ENCODE peak calls at places on chromosomes 2 and 18, in four cellular contexts. One of them, this sample, is unnamed.

GRCh38 chr2:212451786-212452200 is 86.8 kb downstream of the ERBB4 start:
- DNase-seq in adrenal gland: no peak
- DNase-seq in CD4-positive, CD25-positive, alpha-beta regulatory T cell: no peak
- DNase-seq in upper lobe of left lung: no peak
- DNase-seq in this sample: no peak

GRCh38 chr2:157460897-157461296 is 17.0 kb upstream of the CYTIP start:
- DNase-seq in adrenal gland: no peak
- DNase-seq in CD4-positive, CD25-positive, alpha-beta regulatory T cell: no peak
- DNase-seq in upper lobe of left lung: no peak
- DNase-seq in this sample: no peak

GRCh38 chr2:196239622-196240587 is 68.5 kb upstream of the STK17B start:
- DNase-seq in adrenal gland: peak; percentile 46
- DNase-seq in CD4-positive, CD25-positive, alpha-beta regulatory T cell: peak; percentile 86
- DNase-seq in upper lobe of left lung: peak; percentile 93
- DNase-seq in this sample: peak; percentile 71

GRCh38 chr2:204024503-204024902 is 87.9 kb downstream of the ICOS start:
- DNase-seq in adrenal gland: no peak
- DNase-seq in CD4-positive, CD25-positive, alpha-beta regulatory T cell: no peak
- DNase-seq in upper lobe of left lung: no peak
- DNase-seq in this sample: no peak

GRCh38 chr2:121862286-121862685 is 106.8 kb downstream of the TSN start:
- DNase-seq in adrenal gland: no peak
- DNase-seq in CD4-positive, CD25-positive, alpha-beta regulatory T cell: no peak
- DNase-seq in upper lobe of left lung: no peak
- DNase-seq in this sample: no peak

GRCh38 chr18:46946656-46947282 is 29.4 kb downstream of the KATNAL2 start:
- DNase-seq in adrenal gland: peak; percentile 80
- DNase-seq in CD4-positive, CD25-positive, alpha-beta regulatory T cell: peak; percentile 34
- DNase-seq in upper lobe of left lung: peak; percentile 80
- DNase-seq in this sample: peak; percentile 20

GRCh38 chr2:165440367-165440766 is 29.1 kb upstream of the CSRNP3 start:
- DNase-seq in adrenal gland: no peak
- DNase-seq in CD4-positive, CD25-positive, alpha-beta regulatory T cell: no peak
- DNase-seq in upper lobe of left lung: no peak
- DNase-seq in this sample: no peak

GRCh38 chr2:239462671-239463506 is 62.1 kb upstream of the HDAC4 start:
- DNase-seq in adrenal gland: peak; percentile 13
- DNase-seq in CD4-positive, CD25-positive, alpha-beta regulatory T cell: no peak
- DNase-seq in upper lobe of left lung: peak; percentile 15
- DNase-seq in this sample: no peak

GRCh38 chr2:234212534-234212933 is 162.0 kb downstream of the SPP2 start:
- DNase-seq in adrenal gland: no peak
- DNase-seq in CD4-positive, CD25-positive, alpha-beta regulatory T cell: no peak
- DNase-seq in upper lobe of left lung: no peak
- DNase-seq in this sample: no peak

GRCh38 chr2:138116456-138116855 is 152.2 kb downstream of the HNMT start:
- DNase-seq in adrenal gland: no peak
- DNase-seq in CD4-positive, CD25-positive, alpha-beta regulatory T cell: no peak
- DNase-seq in upper lobe of left lung: no peak
- DNase-seq in this sample: no peak

GRCh38 chr2:205883026-205883425 is 200.7 kb downstream of the NRP2 start:
- DNase-seq in adrenal gland: no peak
- DNase-seq in CD4-positive, CD25-positive, alpha-beta regulatory T cell: no peak
- DNase-seq in upper lobe of left lung: no peak
- DNase-seq in this sample: no peak

GRCh38 chr18:47260138-47260923 is 8.9 kb upstream of the SKOR2 start:
- DNase-seq in adrenal gland: peak; percentile 64
- DNase-seq in CD4-positive, CD25-positive, alpha-beta regulatory T cell: no peak
- DNase-seq in upper lobe of left lung: peak; percentile 42
- DNase-seq in this sample: no peak

GRCh38 chr2:201969938-201970785 is 63.5 kb upstream of the FZD7 start:
- DNase-seq in adrenal gland: no peak
- DNase-seq in CD4-positive, CD25-positive, alpha-beta regulatory T cell: no peak
- DNase-seq in upper lobe of left lung: no peak
- DNase-seq in this sample: no peak

GRCh38 chr2:29235411-29235810 is 120.2 kb downstream of the CLIP4 start:
- DNase-seq in adrenal gland: no peak
- DNase-seq in CD4-positive, CD25-positive, alpha-beta regulatory T cell: no peak
- DNase-seq in upper lobe of left lung: peak; percentile 3
- DNase-seq in this sample: no peak

GRCh38 chr2:27843992-27844391 is 46.2 kb downstream of the RBKS start:
- DNase-seq in adrenal gland: no peak
- DNase-seq in CD4-positive, CD25-positive, alpha-beta regulatory T cell: no peak
- DNase-seq in upper lobe of left lung: no peak
- DNase-seq in this sample: no peak

GRCh38 chr18:79855147-79855910 is 57.6 kb downstream of the KCNG2 start:
- DNase-seq in adrenal gland: no peak
- DNase-seq in CD4-positive, CD25-positive, alpha-beta regulatory T cell: no peak
- DNase-seq in upper lobe of left lung: no peak
- DNase-seq in this sample: no peak

GRCh38 chr18:57210101-57210661 is 63.3 kb downstream of the BOD1L2 start:
- DNase-seq in adrenal gland: peak; percentile 21
- DNase-seq in CD4-positive, CD25-positive, alpha-beta regulatory T cell: no peak
- DNase-seq in upper lobe of left lung: no peak
- DNase-seq in this sample: no peak

GRCh38 chr2:98759338-98759737 is 28.4 kb upstream of the MGAT4A start:
- DNase-seq in adrenal gland: no peak
- DNase-seq in CD4-positive, CD25-positive, alpha-beta regulatory T cell: peak; percentile 31
- DNase-seq in upper lobe of left lung: no peak
- DNase-seq in this sample: no peak

GRCh38 chr2:43326116-43326825 is 99.9 kb upstream of the ZFP36L2 start:
- DNase-seq in adrenal gland: no peak
- DNase-seq in CD4-positive, CD25-positive, alpha-beta regulatory T cell: no peak
- DNase-seq in upper lobe of left lung: no peak
- DNase-seq in this sample: no peak

GRCh38 chr2:132489150-132489549 is 72.5 kb downstream of the GPR39 start:
- DNase-seq in adrenal gland: peak; percentile 20
- DNase-seq in CD4-positive, CD25-positive, alpha-beta regulatory T cell: no peak
- DNase-seq in upper lobe of left lung: no peak
- DNase-seq in this sample: no peak

GRCh38 chr18:5303636-5304035 is 8.1 kb upstream of the ZBTB14 start:
- DNase-seq in adrenal gland: no peak
- DNase-seq in CD4-positive, CD25-positive, alpha-beta regulatory T cell: no peak
- DNase-seq in upper lobe of left lung: no peak
- DNase-seq in this sample: no peak

GRCh38 chr2:64035067-64035942 is 16.1 kb upstream of the VPS54 start:
- DNase-seq in adrenal gland: no peak
- DNase-seq in CD4-positive, CD25-positive, alpha-beta regulatory T cell: peak; percentile 26
- DNase-seq in upper lobe of left lung: no peak
- DNase-seq in this sample: no peak

GRCh38 chr2:186687774-186688173 is 6.1 kb upstream of the FAM171B start:
- DNase-seq in adrenal gland: no peak
- DNase-seq in CD4-positive, CD25-positive, alpha-beta regulatory T cell: no peak
- DNase-seq in upper lobe of left lung: no peak
- DNase-seq in this sample: no peak

GRCh38 chr2:110818767-110819481 is 86.6 kb downstream of the ACOXL start:
- DNase-seq in adrenal gland: no peak
- DNase-seq in CD4-positive, CD25-positive, alpha-beta regulatory T cell: no peak
- DNase-seq in upper lobe of left lung: no peak
- DNase-seq in this sample: no peak

GRCh38 chr2:72149556-72150156 is 2.0 kb upstream of the CYP26B1 start:
- DNase-seq in adrenal gland: no peak
- DNase-seq in CD4-positive, CD25-positive, alpha-beta regulatory T cell: no peak
- DNase-seq in upper lobe of left lung: no peak
- DNase-seq in this sample: no peak

GRCh38 chr2:168025487-168026203 is 221.8 kb downstream of the STK39 start:
- DNase-seq in adrenal gland: no peak
- DNase-seq in CD4-positive, CD25-positive, alpha-beta regulatory T cell: no peak
- DNase-seq in upper lobe of left lung: no peak
- DNase-seq in this sample: no peak

GRCh38 chr2:226985227-226985946 is 149.5 kb downstream of the RHBDD1 start:
- DNase-seq in adrenal gland: peak; percentile 57
- DNase-seq in CD4-positive, CD25-positive, alpha-beta regulatory T cell: peak; percentile 27
- DNase-seq in upper lobe of left lung: no peak
- DNase-seq in this sample: no peak
- H3K9me3 ChIP-seq in adrenal gland: no peaks in the 10 kb centered on the region
- H3K9me3 ChIP-seq in CD4-positive, CD25-positive, alpha-beta regulatory T cell: no peaks in the 10 kb centered on the region
- H3K9me3 ChIP-seq in upper lobe of left lung: no peaks in the 10 kb centered on the region
- H3K9me3 ChIP-seq in this sample: no peaks in the 10 kb centered on the region

GRCh38 chr2:47896450-47896968 is 9.8 kb downstream of the FBXO11 start:
- DNase-seq in adrenal gland: no peak
- DNase-seq in CD4-positive, CD25-positive, alpha-beta regulatory T cell: no peak
- DNase-seq in upper lobe of left lung: no peak
- DNase-seq in this sample: no peak
- H3K9me3 ChIP-seq in adrenal gland: no peaks in the 10 kb centered on the region
- H3K9me3 ChIP-seq in CD4-positive, CD25-positive, alpha-beta regulatory T cell: no peaks in the 10 kb centered on the region
- H3K9me3 ChIP-seq in upper lobe of left lung: no peaks in the 10 kb centered on the region
- H3K9me3 ChIP-seq in this sample: no peaks in the 10 kb centered on the region

GRCh38 chr2:89820248-89820647 is 1128.8 kb downstream of the RPIA start:
- DNase-seq in adrenal gland: no peak
- DNase-seq in CD4-positive, CD25-positive, alpha-beta regulatory T cell: no peak
- DNase-seq in upper lobe of left lung: no peak
- DNase-seq in this sample: no peak
- H3K9me3 ChIP-seq in adrenal gland: no peaks in the 10 kb centered on the region
- H3K9me3 ChIP-seq in CD4-positive, CD25-positive, alpha-beta regulatory T cell: peaks cover 38% of the 10 kb centered on the region
- H3K9me3 ChIP-seq in upper lobe of left lung: peaks cover 31% of the 10 kb centered on the region
- H3K9me3 ChIP-seq in this sample: peaks cover 60% of the 10 kb centered on the region

GRCh38 chr2:129879614-129880180 is 99.8 kb upstream of the RAB6C start:
- DNase-seq in adrenal gland: no peak
- DNase-seq in CD4-positive, CD25-positive, alpha-beta regulatory T cell: no peak
- DNase-seq in upper lobe of left lung: no peak
- DNase-seq in this sample: no peak

GRCh38 chr2:129880971-129881370 is 98.5 kb upstream of the RAB6C start:
- DNase-seq in adrenal gland: no peak
- DNase-seq in CD4-positive, CD25-positive, alpha-beta regulatory T cell: no peak
- DNase-seq in upper lobe of left lung: no peak
- DNase-seq in this sample: no peak

GRCh38 chr2:129881786-129882396 is 97.6 kb upstream of the RAB6C start:
- DNase-seq in adrenal gland: no peak
- DNase-seq in CD4-positive, CD25-positive, alpha-beta regulatory T cell: no peak
- DNase-seq in upper lobe of left lung: no peak
- DNase-seq in this sample: no peak

GRCh38 chr2:129882476-129882875 is 97.0 kb upstream of the RAB6C start:
- DNase-seq in adrenal gland: no peak
- DNase-seq in CD4-positive, CD25-positive, alpha-beta regulatory T cell: no peak
- DNase-seq in upper lobe of left lung: no peak
- DNase-seq in this sample: no peak

GRCh38 chr2:129880309-129880708 is 99.2 kb upstream of the RAB6C start:
- DNase-seq in adrenal gland: no peak
- DNase-seq in CD4-positive, CD25-positive, alpha-beta regulatory T cell: no peak
- DNase-seq in upper lobe of left lung: no peak
- DNase-seq in this sample: no peak
- H3K9me3 ChIP-seq in adrenal gland: no peaks in the 10 kb centered on the region
- H3K9me3 ChIP-seq in CD4-positive, CD25-positive, alpha-beta regulatory T cell: no peaks in the 10 kb centered on the region
- H3K9me3 ChIP-seq in upper lobe of left lung: no peaks in the 10 kb centered on the region
- H3K9me3 ChIP-seq in this sample: no peaks in the 10 kb centered on the region

DNA sequence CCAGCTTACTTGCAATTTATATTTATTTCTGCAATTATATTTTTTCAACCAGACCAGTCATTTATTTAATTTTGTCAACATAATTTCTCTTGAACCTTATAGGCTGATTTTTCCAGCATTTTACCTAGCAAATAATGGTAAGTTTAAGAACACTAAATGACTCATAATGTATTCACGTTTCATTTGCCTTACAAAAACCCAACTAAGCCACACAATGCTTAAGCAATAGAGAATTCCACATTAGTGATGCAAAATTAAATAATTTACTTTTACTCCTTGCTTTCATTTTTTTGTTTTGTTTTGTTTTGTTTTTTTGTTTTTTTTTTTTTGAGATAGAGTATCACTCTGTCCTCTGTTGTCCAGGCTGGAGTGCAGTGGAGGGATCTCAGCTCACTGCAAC is 110.4 kb upstream of the VRK2 start:
- DNase-seq in adrenal gland: no peak
- DNase-seq in CD4-positive, CD25-positive, alpha-beta regulatory T cell: no peak
- DNase-seq in upper lobe of left lung: no peak
- DNase-seq in this sample: no peak
- H3K9me3 ChIP-seq in adrenal gland: peaks cover 17% of the 10 kb centered on the region
- H3K9me3 ChIP-seq in CD4-positive, CD25-positive, alpha-beta regulatory T cell: peaks cover 19% of the 10 kb centered on the region
- H3K9me3 ChIP-seq in upper lobe of left lung: peaks cover 10% of the 10 kb centered on the region
- H3K9me3 ChIP-seq in this sample: peaks cover 28% of the 10 kb centered on the region

This sample was measured in CD4-positive, alpha-beta T cell.